ENCODE peak calls at places on chromosome 11, in six cellular contexts. One of them, this sample, is unnamed.

GRCh38 chr11:1771273-1771672 is 7.5 kb upstream of the CTSD start:
- DNase-seq in progenitor cell of endocrine pancreas: no peak
- DNase-seq in neural crest cell: no peak
- DNase-seq in fibroblast of lung: no peak
- DNase-seq in astrocyte of the spinal cord: no peak
- DNase-seq in T-cell: no peak
- DNase-seq in this sample: no peak

GRCh38 chr11:17876827-17877226 is 136.0 kb downstream of the SERGEF start:
- DNase-seq in progenitor cell of endocrine pancreas: no peak
- DNase-seq in neural crest cell: no peak
- DNase-seq in fibroblast of lung: no peak
- DNase-seq in astrocyte of the spinal cord: no peak
- DNase-seq in T-cell: no peak
- DNase-seq in this sample: no peak

GRCh38 chr11:65620666-65621065 is 5.1 kb downstream of the PCNX3 start:
- DNase-seq in progenitor cell of endocrine pancreas: no peak
- DNase-seq in neural crest cell: no peak
- DNase-seq in fibroblast of lung: no peak
- DNase-seq in astrocyte of the spinal cord: no peak
- DNase-seq in T-cell: no peak
- DNase-seq in this sample: no peak

GRCh38 chr11:64842366-64842759 is 2.1 kb downstream of the CDC42BPG start:
- DNase-seq in progenitor cell of endocrine pancreas: no peak
- DNase-seq in neural crest cell: no peak
- DNase-seq in fibroblast of lung: no peak
- DNase-seq in astrocyte of the spinal cord: no peak
- DNase-seq in T-cell: no peak
- DNase-seq in this sample: no peak

GRCh38 chr11:27292642-27293020 is 70.4 kb downstream of the CCDC34 start:
- DNase-seq in progenitor cell of endocrine pancreas: no peak
- DNase-seq in neural crest cell: no peak
- DNase-seq in fibroblast of lung: no peak
- DNase-seq in astrocyte of the spinal cord: no peak
- DNase-seq in T-cell: no peak
- DNase-seq in this sample: no peak

GRCh38 chr11:67641302-67642147 is 2.0 kb upstream of the TBX10 start:
- DNase-seq in progenitor cell of endocrine pancreas: no peak
- DNase-seq in neural crest cell: no peak
- DNase-seq in fibroblast of lung: no peak
- DNase-seq in astrocyte of the spinal cord: no peak
- DNase-seq in T-cell: no peak
- DNase-seq in this sample: no peak

GRCh38 chr11:129932385-129933067 is 37.1 kb upstream of the NFRKB start:
- DNase-seq in progenitor cell of endocrine pancreas: no peak
- DNase-seq in neural crest cell: no peak
- DNase-seq in fibroblast of lung: no peak
- DNase-seq in astrocyte of the spinal cord: no peak
- DNase-seq in T-cell: no peak
- DNase-seq in this sample: no peak

GRCh38 chr11:46066335-46066734 is 54.9 kb downstream of the PHF21A start:
- DNase-seq in progenitor cell of endocrine pancreas: no peak
- DNase-seq in neural crest cell: no peak
- DNase-seq in fibroblast of lung: no peak
- DNase-seq in astrocyte of the spinal cord: no peak
- DNase-seq in T-cell: no peak
- DNase-seq in this sample: no peak

GRCh38 chr11:70531281-70532065 is 133.1 kb downstream of the CTTN start:
- DNase-seq in progenitor cell of endocrine pancreas: no peak
- DNase-seq in neural crest cell: no peak
- DNase-seq in fibroblast of lung: no peak
- DNase-seq in astrocyte of the spinal cord: no peak
- DNase-seq in T-cell: no peak
- DNase-seq in this sample: no peak

GRCh38 chr11:28146123-28146751 is 38.0 kb downstream of the METTL15 start:
- DNase-seq in progenitor cell of endocrine pancreas: no peak
- DNase-seq in neural crest cell: no peak
- DNase-seq in fibroblast of lung: peak
- DNase-seq in astrocyte of the spinal cord: peak
- DNase-seq in T-cell: no peak
- DNase-seq in this sample: no peak

GRCh38 chr11:61679301-61679700 is 890 bp upstream of the DAGLA start:
- DNase-seq in progenitor cell of endocrine pancreas: no peak
- DNase-seq in neural crest cell: no peak
- DNase-seq in fibroblast of lung: no peak
- DNase-seq in astrocyte of the spinal cord: no peak
- DNase-seq in T-cell: no peak
- DNase-seq in this sample: no peak

GRCh38 chr11:59719556-59719955 is 5.9 kb upstream of the OR10V1 start:
- DNase-seq in progenitor cell of endocrine pancreas: no peak
- DNase-seq in neural crest cell: no peak
- DNase-seq in fibroblast of lung: no peak
- DNase-seq in astrocyte of the spinal cord: no peak
- DNase-seq in T-cell: no peak
- DNase-seq in this sample: no peak

GRCh38 chr11:116733959-116734517 is 38.7 kb downstream of the BUD13 start:
- DNase-seq in progenitor cell of endocrine pancreas: no peak
- DNase-seq in neural crest cell: no peak
- DNase-seq in fibroblast of lung: no peak
- DNase-seq in astrocyte of the spinal cord: no peak
- DNase-seq in T-cell: no peak
- DNase-seq in this sample: no peak

GRCh38 chr11:120090411-120090810 is 47.5 kb downstream of the TRIM29 start:
- DNase-seq in progenitor cell of endocrine pancreas: no peak
- DNase-seq in neural crest cell: no peak
- DNase-seq in fibroblast of lung: no peak
- DNase-seq in astrocyte of the spinal cord: no peak
- DNase-seq in T-cell: no peak
- DNase-seq in this sample: no peak

GRCh38 chr11:121451982-121452608 is at the start of gene SORL1:
- DNase-seq in progenitor cell of endocrine pancreas: peak
- DNase-seq in neural crest cell: peak
- DNase-seq in fibroblast of lung: peak
- DNase-seq in astrocyte of the spinal cord: peak
- DNase-seq in T-cell: peak
- DNase-seq in this sample: peak

GRCh38 chr11:120179071-120179672 is 31.7 kb upstream of the OAF start:
- DNase-seq in progenitor cell of endocrine pancreas: no peak
- DNase-seq in neural crest cell: no peak
- DNase-seq in fibroblast of lung: no peak
- DNase-seq in astrocyte of the spinal cord: no peak
- DNase-seq in T-cell: no peak
- DNase-seq in this sample: no peak

GRCh38 chr11:31254411-31254810 is 115.1 kb downstream of the DCDC1 start:
- DNase-seq in progenitor cell of endocrine pancreas: no peak
- DNase-seq in neural crest cell: no peak
- DNase-seq in fibroblast of lung: peak
- DNase-seq in astrocyte of the spinal cord: no peak
- DNase-seq in T-cell: no peak
- DNase-seq in this sample: no peak

GRCh38 chr11:1194977-1195689 is 27.7 kb upstream of the MUC5B start:
- DNase-seq in progenitor cell of endocrine pancreas: no peak
- DNase-seq in neural crest cell: no peak
- DNase-seq in fibroblast of lung: no peak
- DNase-seq in astrocyte of the spinal cord: no peak
- DNase-seq in T-cell: no peak
- DNase-seq in this sample: no peak

GRCh38 chr11:106679633-106680032 is 338.6 kb downstream of the GUCY1A2 start:
- DNase-seq in progenitor cell of endocrine pancreas: no peak
- DNase-seq in neural crest cell: no peak
- DNase-seq in fibroblast of lung: no peak
- DNase-seq in astrocyte of the spinal cord: no peak
- DNase-seq in T-cell: no peak
- DNase-seq in this sample: no peak

GRCh38 chr11:111362887-111363411 is 16.1 kb downstream of the POU2AF1 start:
- DNase-seq in progenitor cell of endocrine pancreas: no peak
- DNase-seq in neural crest cell: no peak
- DNase-seq in fibroblast of lung: no peak
- DNase-seq in astrocyte of the spinal cord: no peak
- DNase-seq in T-cell: no peak
- DNase-seq in this sample: no peak

GRCh38 chr11:9596926-9597325 is 23.5 kb downstream of the WEE1 start:
- DNase-seq in progenitor cell of endocrine pancreas: no peak
- DNase-seq in neural crest cell: no peak
- DNase-seq in fibroblast of lung: no peak
- DNase-seq in astrocyte of the spinal cord: no peak
- DNase-seq in T-cell: no peak
- DNase-seq in this sample: no peak

This sample was measured in CD4-positive, alpha-beta memory T cell.